ENCODE peak calls at places on chromosomes 12 and 14, in five cellular contexts. S, R, O, M and I are unnamed samples.

GRCh38 chr14:75821828-75822521 is 159.8 kb downstream of the TGFB3 start:
- DNase-seq in S (peak; percentile 89), R (no peak), O (no peak), M (no peak), I (no peak)

GRCh38 chr12:124328116-124328515 is 33.2 kb downstream of the RFLNA start:
- DNase-seq in S (no peak), R (peak; percentile 66), O (no peak), M (no peak), I (no peak)

GRCh38 chr12:48818831-48819590 is 715 bp downstream of the CACNB3 start:
- DNase-seq in S (no peak), R (no peak), O (no peak), M (peak; percentile 40), I (no peak)

GRCh38 chr12:19430988-19431387 is 8.3 kb upstream of the AEBP2 start:
- DNase-seq in S (no peak), R (no peak), O (no peak), M (no peak), I (no peak)

GRCh38 chr12:3237154-3237520 is 160.0 kb downstream of the TSPAN9 start:
- DNase-seq in S (no peak), R (no peak), O (no peak), M (no peak), I (no peak)

GRCh38 chr14:56297449-56297848 is 179.2 kb downstream of the PELI2 start:
- DNase-seq in S (no peak), R (no peak), O (no peak), M (no peak), I (no peak)

GRCh38 chr12:57118711-57119271 is 7.6 kb upstream of the STAT6 start:
- DNase-seq in S (no peak), R (no peak), O (no peak), M (no peak), I (no peak)

GRCh38 chr14:89351364-89351957 is 65.6 kb downstream of the FOXN3 start:
- DNase-seq in S (no peak), R (no peak), O (no peak), M (no peak), I (no peak)

GRCh38 chr12:4214912-4215861 is 58.4 kb upstream of the CCND2 start:
- DNase-seq in S (no peak), R (peak; percentile 57), O (peak; percentile 74), M (peak; percentile 34), I (no peak)

GRCh38 chr12:16844875-16845274 is 238.9 kb upstream of the LMO3 start:
- DNase-seq in S (no peak), R (no peak), O (no peak), M (no peak), I (no peak)

GRCh38 chr12:27123642-27124041 is 41.3 kb upstream of the C12orf71 start:
- DNase-seq in S (no peak), R (no peak), O (no peak), M (no peak), I (no peak)

GRCh38 chr12:28089363-28089762 is 100.9 kb upstream of the CCDC91 start:
- DNase-seq in S (no peak), R (no peak), O (no peak), M (no peak), I (no peak)

GRCh38 chr12:132872975-132873421 is 14.4 kb downstream of the CHFR start:
- DNase-seq in S (no peak), R (no peak), O (no peak), M (peak; percentile 47), I (no peak)

GRCh38 chr12:75489613-75490210 is 9.2 kb downstream of the GLIPR1 start:
- DNase-seq in S (no peak), R (no peak), O (no peak), M (no peak), I (no peak)

GRCh38 chr12:111171832-111172231 is 197.1 kb downstream of the PHETA1 start:
- DNase-seq in S (no peak), R (no peak), O (no peak), M (no peak), I (no peak)

GRCh38 chr14:22047105-22047504 is 373.5 kb upstream of the OR4E1 start:
- DNase-seq in S (no peak), R (no peak), O (no peak), M (peak; percentile 38), I (no peak)

GRCh38 chr12:122517877-122518276 is 8.9 kb downstream of the RSRC2 start:
- DNase-seq in S (no peak), R (no peak), O (no peak), M (no peak), I (no peak)

GRCh38 chr14:69858801-69859200 is 20.4 kb upstream of the SMOC1 start:
- DNase-seq in S (no peak), R (no peak), O (no peak), M (no peak), I (no peak)

DNA sequence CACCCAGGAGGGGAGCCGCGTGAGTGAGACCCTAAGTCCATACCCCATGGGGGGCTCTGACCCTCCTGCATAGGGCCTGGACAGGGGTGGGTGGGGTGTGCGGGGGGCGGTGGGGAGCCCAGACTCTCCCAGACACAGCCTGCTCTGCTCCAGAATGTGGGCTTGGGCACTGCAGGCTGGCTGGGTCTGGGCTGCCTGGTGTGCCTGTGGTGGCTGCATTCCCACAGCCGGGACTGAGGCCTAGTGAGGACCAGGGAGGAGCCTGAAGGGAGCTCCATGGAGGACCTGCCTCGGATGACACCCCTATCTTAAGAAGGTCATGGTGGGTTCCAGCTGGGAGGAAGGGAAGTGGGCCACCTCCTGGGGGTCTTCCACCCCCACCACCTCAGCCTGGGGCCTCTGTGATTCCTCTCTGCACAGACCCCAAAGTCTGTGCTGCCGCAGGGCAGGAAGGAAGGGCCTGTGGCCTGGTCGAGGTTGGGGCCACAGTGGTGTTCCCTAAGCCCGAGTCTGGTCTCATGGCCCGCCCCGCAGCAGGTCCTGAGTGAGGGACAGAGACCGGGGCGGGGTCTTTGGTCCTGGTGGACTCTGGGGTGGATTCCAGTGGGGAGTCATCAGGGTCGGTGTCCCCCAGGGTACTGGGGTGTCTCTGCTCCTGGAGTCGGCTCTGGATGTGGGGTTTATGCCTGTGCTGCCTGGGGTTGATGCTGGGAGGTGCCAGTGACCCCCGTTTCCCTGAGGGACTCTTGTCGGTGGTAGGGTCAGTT is 392.3 kb downstream of the TMEM121 start:
- DNase-seq in S (no peak), R (no peak), O (no peak), M (no peak), I (no peak)
- H3K9me3 ChIP-seq in S (no peaks in the 10 kb centered on the region), R (no peaks in the 10 kb centered on the region), O (peaks cover 25% of the 10 kb centered on the region), M (no peaks in the 10 kb centered on the region), I (no peaks in the 10 kb centered on the region)

GRCh38 chr12:38056701-38057689 is 259.6 kb upstream of the ALG10B start:
- DNase-seq in S (peak; percentile 97), R (no peak), O (no peak), M (no peak), I (no peak)
- H3K9me3 ChIP-seq in S (no peaks in the 10 kb centered on the region), R (no peaks in the 10 kb centered on the region), O (peaks cover 12% of the 10 kb centered on the region), M (no peaks in the 10 kb centered on the region), I (no peaks in the 10 kb centered on the region)

GRCh38 chr14:26381405-26381804 is 216.4 kb downstream of the NOVA1 start:
- DNase-seq in S (no peak), R (no peak), O (no peak), M (no peak), I (no peak)

GRCh38 chr14:26379951-26380350 is 217.9 kb downstream of the NOVA1 start:
- DNase-seq in S (no peak), R (no peak), O (no peak), M (no peak), I (no peak)

GRCh38 chr14:26380616-26381015 is 217.2 kb downstream of the NOVA1 start:
- DNase-seq in S (no peak), R (no peak), O (no peak), M (no peak), I (no peak)

GRCh38 chr14:26377150-26377549 is 220.7 kb downstream of the NOVA1 start:
- DNase-seq in S (peak; percentile 35), R (no peak), O (no peak), M (no peak), I (no peak)
- H3K9me3 ChIP-seq in S (no peaks in the 10 kb centered on the region), R (no peaks in the 10 kb centered on the region), O (no peaks in the 10 kb centered on the region), M (no peaks in the 10 kb centered on the region), I (no peaks in the 10 kb centered on the region)

DNA sequence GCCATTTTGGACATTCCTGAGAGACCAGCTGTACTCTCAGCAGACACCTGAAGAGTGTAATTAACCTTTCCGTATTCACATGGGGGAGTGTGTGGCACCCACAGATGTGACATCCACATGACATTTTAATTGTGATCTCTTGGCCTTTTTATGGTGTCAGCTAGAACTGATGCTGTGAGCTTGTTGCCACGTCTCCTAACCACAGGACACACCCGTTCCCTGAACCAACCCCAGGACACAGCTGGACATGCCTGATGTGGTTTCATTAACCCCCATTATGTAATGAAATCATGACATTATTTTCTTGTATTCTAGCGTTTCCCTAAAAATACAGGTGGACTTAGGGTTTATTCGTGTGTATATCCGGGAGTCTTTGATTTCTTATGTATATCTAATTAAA is 1036.1 kb downstream of the TMEM121 start:
- DNase-seq in S (no peak), R (no peak), O (no peak), M (no peak), I (no peak)
- H3K9me3 ChIP-seq in S (no peaks in the 10 kb centered on the region), R (no peaks in the 10 kb centered on the region), O (no peaks in the 10 kb centered on the region), M (no peaks in the 10 kb centered on the region), I (no peaks in the 10 kb centered on the region)

GRCh38 chr14:85254718-85255117 is 275.2 kb upstream of the FLRT2 start:
- DNase-seq in S (no peak), R (no peak), O (no peak), M (no peak), I (no peak)
- H3K9me3 ChIP-seq in S (no peaks in the 10 kb centered on the region), R (no peaks in the 10 kb centered on the region), O (no peaks in the 10 kb centered on the region), M (no peaks in the 10 kb centered on the region), I (no peaks in the 10 kb centered on the region)

GRCh38 chr12:12979731-12980259 is 20.3 kb downstream of the HEBP1 start:
- DNase-seq in S (peak; percentile 69), R (no peak), O (peak; percentile 64), M (no peak), I (no peak)

GRCh38 chr12:12977231-12977630 is 22.8 kb downstream of the HEBP1 start:
- DNase-seq in S (no peak), R (no peak), O (no peak), M (no peak), I (no peak)

GRCh38 chr12:12975322-12976077 is 23.5 kb upstream of the GPRC5D start:
- DNase-seq in S (no peak), R (no peak), O (no peak), M (no peak), I (no peak)

GRCh38 chr12:12976366-12976765 is 23.7 kb downstream of the HEBP1 start:
- DNase-seq in S (peak; percentile 86), R (no peak), O (no peak), M (no peak), I (no peak)

GRCh38 chr12:12979151-12979550 is 20.9 kb downstream of the HEBP1 start:
- DNase-seq in S (no peak), R (no peak), O (no peak), M (no peak), I (no peak)
- H3K9me3 ChIP-seq in S (no peaks in the 10 kb centered on the region), R (no peaks in the 10 kb centered on the region), O (no peaks in the 10 kb centered on the region), M (no peaks in the 10 kb centered on the region), I (no peaks in the 10 kb centered on the region)